ENCODE peak calls at places on chromosomes 11 and 22, in six cellular contexts. I is endothelial cell of umbilical vein; J is tibial nerve; N is retina; A is GM20000; S is CD4-positive, alpha-beta T cell. D is an unnamed sample.

GRCh38 chr11:6333112-6333511 is 12.8 kb upstream of the CAVIN3 start:
- DNase-seq in I (no peak), J (no peak), N (no peak), A (no peak), S (no peak), D (no peak)

GRCh38 chr11:47225552-47226137 is 10.9 kb downstream of the DDB2 start:
- DNase-seq in I (no peak), J (no peak), N (no peak), A (no peak), S (no peak), D (no peak)

GRCh38 chr11:96863520-96863919 is 473.7 kb downstream of the JRKL start:
- DNase-seq in I (no peak), J (no peak), N (no peak), A (no peak), S (no peak), D (no peak)

GRCh38 chr22:49676230-49676629 is 151.4 kb downstream of the BRD1 start:
- DNase-seq in I (no peak), J (no peak), N (no peak), A (no peak), S (no peak), D (no peak)

GRCh38 chr22:36873614-36874308 is 13.0 kb downstream of the NCF4 start:
- DNase-seq in I (peak), J (peak), N (peak), A (peak), S (no peak), D (peak)

GRCh38 chr11:103923473-103923931 is 112.9 kb upstream of the DDI1 start:
- DNase-seq in I (no peak), J (no peak), N (no peak), A (no peak), S (no peak), D (no peak)

GRCh38 chr22:44546686-44547310 is 48.8 kb upstream of the RTL6 start:
- DNase-seq in I (no peak), J (no peak), N (no peak), A (no peak), S (no peak), D (no peak)

GRCh38 chr11:10022764-10023163 is 271.3 kb downstream of the SBF2 start:
- DNase-seq in I (no peak), J (no peak), N (no peak), A (no peak), S (no peak), D (no peak)

GRCh38 chr11:72005347-72006260 is 6.9 kb downstream of the IL18BP start:
- DNase-seq in I (peak), J (no peak), N (no peak), A (no peak), S (no peak), D (peak)